ENCODE peak calls at places on chromosomes 5 and 9, in eight cellular contexts. One of them, this sample, is unnamed.

GRCh38 chr5:163914911-163915310 is 409.5 kb downstream of the MAT2B start:
- DNase-seq in right lobe of liver: no peak
- DNase-seq in H1: no peak
- DNase-seq in mammary epithelial cell: no peak
- DNase-seq in left ventricle myocardium inferior: no peak
- DNase-seq in CD4-positive, alpha-beta T cell: no peak
- DNase-seq in MM.1S: no peak
- DNase-seq in endodermal cell: no peak
- DNase-seq in this sample: no peak

GRCh38 chr5:89270901-89271300 is 387.9 kb upstream of the MEF2C start:
- DNase-seq in right lobe of liver: no peak
- DNase-seq in H1: no peak
- DNase-seq in mammary epithelial cell: no peak
- DNase-seq in left ventricle myocardium inferior: no peak
- DNase-seq in CD4-positive, alpha-beta T cell: no peak
- DNase-seq in MM.1S: peak
- DNase-seq in endodermal cell: no peak
- DNase-seq in this sample: no peak

GRCh38 chr9:108325406-108325805 is 530.4 kb downstream of the ACTL7B start:
- DNase-seq in right lobe of liver: no peak
- DNase-seq in H1: no peak
- DNase-seq in mammary epithelial cell: no peak
- DNase-seq in left ventricle myocardium inferior: no peak
- DNase-seq in CD4-positive, alpha-beta T cell: no peak
- DNase-seq in MM.1S: no peak
- DNase-seq in endodermal cell: no peak
- DNase-seq in this sample: no peak

GRCh38 chr5:91178461-91178860 is 204.7 kb downstream of the ARRDC3 start:
- DNase-seq in right lobe of liver: no peak
- DNase-seq in H1: no peak
- DNase-seq in mammary epithelial cell: no peak
- DNase-seq in left ventricle myocardium inferior: no peak
- DNase-seq in CD4-positive, alpha-beta T cell: no peak
- DNase-seq in MM.1S: no peak
- DNase-seq in endodermal cell: no peak
- DNase-seq in this sample: no peak

GRCh38 chr9:125812403-125812802 is 65.2 kb downstream of the PBX3 start:
- DNase-seq in right lobe of liver: no peak
- DNase-seq in H1: no peak
- DNase-seq in mammary epithelial cell: no peak
- DNase-seq in left ventricle myocardium inferior: no peak
- DNase-seq in CD4-positive, alpha-beta T cell: no peak
- DNase-seq in MM.1S: no peak
- DNase-seq in endodermal cell: no peak
- DNase-seq in this sample: no peak

GRCh38 chr5:68225911-68226563 is 10.5 kb downstream of the PIK3R1 start:
- DNase-seq in right lobe of liver: peak
- DNase-seq in H1: no peak
- DNase-seq in mammary epithelial cell: no peak
- DNase-seq in left ventricle myocardium inferior: peak
- DNase-seq in CD4-positive, alpha-beta T cell: no peak
- DNase-seq in MM.1S: no peak
- DNase-seq in endodermal cell: no peak
- DNase-seq in this sample: no peak

GRCh38 chr5:132591140-132591539 is 34.4 kb downstream of the RAD50 start:
- DNase-seq in right lobe of liver: no peak
- DNase-seq in H1: no peak
- DNase-seq in mammary epithelial cell: no peak
- DNase-seq in left ventricle myocardium inferior: no peak
- DNase-seq in CD4-positive, alpha-beta T cell: no peak
- DNase-seq in MM.1S: no peak
- DNase-seq in endodermal cell: no peak
- DNase-seq in this sample: no peak

GRCh38 chr5:72451771-72452505 is 55.3 kb downstream of the ZNF366 start:
- DNase-seq in right lobe of liver: peak
- DNase-seq in H1: no peak
- DNase-seq in mammary epithelial cell: no peak
- DNase-seq in left ventricle myocardium inferior: peak
- DNase-seq in CD4-positive, alpha-beta T cell: no peak
- DNase-seq in MM.1S: no peak
- DNase-seq in endodermal cell: peak
- DNase-seq in this sample: peak

GRCh38 chr9:3495850-3496249 is 30.0 kb downstream of the RFX3 start:
- DNase-seq in right lobe of liver: no peak
- DNase-seq in H1: no peak
- DNase-seq in mammary epithelial cell: no peak
- DNase-seq in left ventricle myocardium inferior: no peak
- DNase-seq in CD4-positive, alpha-beta T cell: no peak
- DNase-seq in MM.1S: no peak
- DNase-seq in endodermal cell: no peak
- DNase-seq in this sample: no peak

GRCh38 chr9:121369595-121370265 is at the start of gene STOM:
- DNase-seq in right lobe of liver: peak
- DNase-seq in H1: no peak
- DNase-seq in mammary epithelial cell: peak
- DNase-seq in left ventricle myocardium inferior: peak
- DNase-seq in CD4-positive, alpha-beta T cell: peak
- DNase-seq in MM.1S: peak
- DNase-seq in endodermal cell: no peak
- DNase-seq in this sample: peak

GRCh38 chr5:66829826-66830225 is 233.6 kb downstream of the MAST4 start:
- DNase-seq in right lobe of liver: no peak
- DNase-seq in H1: no peak
- DNase-seq in mammary epithelial cell: peak
- DNase-seq in left ventricle myocardium inferior: no peak
- DNase-seq in CD4-positive, alpha-beta T cell: no peak
- DNase-seq in MM.1S: peak
- DNase-seq in endodermal cell: no peak
- DNase-seq in this sample: peak

GRCh38 chr9:122190597-122191381 is 31.1 kb downstream of the MORN5 start:
- DNase-seq in right lobe of liver: peak
- DNase-seq in H1: no peak
- DNase-seq in mammary epithelial cell: peak
- DNase-seq in left ventricle myocardium inferior: no peak
- DNase-seq in CD4-positive, alpha-beta T cell: no peak
- DNase-seq in MM.1S: no peak
- DNase-seq in endodermal cell: no peak
- DNase-seq in this sample: no peak

GRCh38 chr5:122259995-122260394 is 52.0 kb upstream of the SNCAIP start:
- DNase-seq in right lobe of liver: no peak
- DNase-seq in H1: no peak
- DNase-seq in mammary epithelial cell: peak
- DNase-seq in left ventricle myocardium inferior: no peak
- DNase-seq in CD4-positive, alpha-beta T cell: no peak
- DNase-seq in MM.1S: no peak
- DNase-seq in endodermal cell: peak
- DNase-seq in this sample: no peak

GRCh38 chr9:130246126-130246525 is 19.4 kb upstream of the HMCN2 start:
- DNase-seq in right lobe of liver: no peak
- DNase-seq in H1: no peak
- DNase-seq in mammary epithelial cell: no peak
- DNase-seq in left ventricle myocardium inferior: no peak
- DNase-seq in CD4-positive, alpha-beta T cell: no peak
- DNase-seq in MM.1S: no peak
- DNase-seq in endodermal cell: peak
- DNase-seq in this sample: no peak

GRCh38 chr5:160209917-160210316 is 19.4 kb upstream of the FABP6 start:
- DNase-seq in right lobe of liver: no peak
- DNase-seq in H1: no peak
- DNase-seq in mammary epithelial cell: peak
- DNase-seq in left ventricle myocardium inferior: no peak
- DNase-seq in CD4-positive, alpha-beta T cell: no peak
- DNase-seq in MM.1S: no peak
- DNase-seq in endodermal cell: no peak
- DNase-seq in this sample: no peak

GRCh38 chr5:146345240-146345577 is 6.6 kb downstream of the POU4F3 start:
- DNase-seq in right lobe of liver: no peak
- DNase-seq in H1: no peak
- DNase-seq in mammary epithelial cell: no peak
- DNase-seq in left ventricle myocardium inferior: no peak
- DNase-seq in CD4-positive, alpha-beta T cell: no peak
- DNase-seq in MM.1S: no peak
- DNase-seq in endodermal cell: no peak
- DNase-seq in this sample: peak

GRCh38 chr9:135926402-135927194 is 19.3 kb upstream of the CAMSAP1 start:
- DNase-seq in right lobe of liver: peak
- DNase-seq in H1: no peak
- DNase-seq in mammary epithelial cell: peak
- DNase-seq in left ventricle myocardium inferior: no peak
- DNase-seq in CD4-positive, alpha-beta T cell: no peak
- DNase-seq in MM.1S: no peak
- DNase-seq in endodermal cell: no peak
- DNase-seq in this sample: no peak

GRCh38 chr9:124489974-124490373 is 17.2 kb downstream of the NR5A1 start:
- DNase-seq in right lobe of liver: no peak
- DNase-seq in H1: no peak
- DNase-seq in mammary epithelial cell: no peak
- DNase-seq in left ventricle myocardium inferior: no peak
- DNase-seq in CD4-positive, alpha-beta T cell: no peak
- DNase-seq in MM.1S: no peak
- DNase-seq in endodermal cell: no peak
- DNase-seq in this sample: no peak

GRCh38 chr5:160197341-160198147 is 31.8 kb upstream of the FABP6 start:
- DNase-seq in right lobe of liver: no peak
- DNase-seq in H1: no peak
- DNase-seq in mammary epithelial cell: no peak
- DNase-seq in left ventricle myocardium inferior: peak
- DNase-seq in CD4-positive, alpha-beta T cell: no peak
- DNase-seq in MM.1S: no peak
- DNase-seq in endodermal cell: peak
- DNase-seq in this sample: peak

GRCh38 chr9:16871358-16872151 is 1.1 kb upstream of the BNC2 start:
- DNase-seq in right lobe of liver: peak
- DNase-seq in H1: no peak
- DNase-seq in mammary epithelial cell: peak
- DNase-seq in left ventricle myocardium inferior: peak
- DNase-seq in CD4-positive, alpha-beta T cell: no peak
- DNase-seq in MM.1S: peak
- DNase-seq in endodermal cell: peak
- DNase-seq in this sample: peak

GRCh38 chr5:55081541-55081940 is 20.9 kb upstream of the GZMA start:
- DNase-seq in right lobe of liver: no peak
- DNase-seq in H1: no peak
- DNase-seq in mammary epithelial cell: no peak
- DNase-seq in left ventricle myocardium inferior: no peak
- DNase-seq in CD4-positive, alpha-beta T cell: no peak
- DNase-seq in MM.1S: no peak
- DNase-seq in endodermal cell: no peak
- DNase-seq in this sample: no peak

GRCh38 chr9:124741149-124741548 is 30.0 kb downstream of the NR6A1 start:
- DNase-seq in right lobe of liver: no peak
- DNase-seq in H1: no peak
- DNase-seq in mammary epithelial cell: no peak
- DNase-seq in left ventricle myocardium inferior: no peak
- DNase-seq in CD4-positive, alpha-beta T cell: no peak
- DNase-seq in MM.1S: no peak
- DNase-seq in endodermal cell: no peak
- DNase-seq in this sample: no peak

GRCh38 chr5:119343766-119344165 is 12.1 kb upstream of the TNFAIP8 start:
- DNase-seq in right lobe of liver: no peak
- DNase-seq in H1: no peak
- DNase-seq in mammary epithelial cell: no peak
- DNase-seq in left ventricle myocardium inferior: no peak
- DNase-seq in CD4-positive, alpha-beta T cell: no peak
- DNase-seq in MM.1S: no peak
- DNase-seq in endodermal cell: no peak
- DNase-seq in this sample: no peak

GRCh38 chr5:177098772-177099152 is 12.0 kb downstream of the FGFR4 start:
- DNase-seq in right lobe of liver: no peak
- DNase-seq in H1: no peak
- DNase-seq in mammary epithelial cell: no peak
- DNase-seq in left ventricle myocardium inferior: no peak
- DNase-seq in CD4-positive, alpha-beta T cell: no peak
- DNase-seq in MM.1S: no peak
- DNase-seq in endodermal cell: peak
- DNase-seq in this sample: no peak
- H3K27ac ChIP-seq in right lobe of liver: peak
- H3K27ac ChIP-seq in H1: no peak
- H3K27ac ChIP-seq in mammary epithelial cell: no peak
- H3K27ac ChIP-seq in left ventricle myocardium inferior: no peak
- H3K27ac ChIP-seq in CD4-positive, alpha-beta T cell: no peak
- H3K27ac ChIP-seq in MM.1S: no peak
- H3K27ac ChIP-seq in endodermal cell: peak
- H3K27ac ChIP-seq in this sample: no peak

DNA sequence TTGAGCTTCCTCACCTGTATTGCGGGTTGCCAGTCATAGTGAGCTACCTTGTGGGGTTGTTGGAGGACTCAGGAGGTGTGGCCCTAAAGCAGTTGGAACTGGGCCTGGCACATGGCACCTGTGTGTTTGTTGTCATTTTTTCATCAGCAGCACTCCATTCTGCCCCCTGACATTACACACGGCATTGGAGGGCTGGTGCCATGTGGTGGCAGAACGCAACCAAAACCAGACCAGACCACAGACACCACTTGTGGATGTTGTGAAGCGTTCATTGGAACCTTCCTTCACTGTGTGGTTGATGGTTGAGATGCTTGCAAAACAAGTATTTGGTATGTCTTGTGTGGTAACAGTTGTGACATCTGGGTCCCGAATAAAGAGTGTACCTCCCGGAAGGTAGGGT is 113.2 kb upstream of the ERCC6L2 start:
- DNase-seq in right lobe of liver: no peak
- DNase-seq in H1: no peak
- DNase-seq in mammary epithelial cell: no peak
- DNase-seq in left ventricle myocardium inferior: no peak
- DNase-seq in CD4-positive, alpha-beta T cell: no peak
- DNase-seq in MM.1S: no peak
- DNase-seq in endodermal cell: no peak
- DNase-seq in this sample: no peak
- H3K27ac ChIP-seq in right lobe of liver: no peak
- H3K27ac ChIP-seq in H1: no peak
- H3K27ac ChIP-seq in mammary epithelial cell: no peak
- H3K27ac ChIP-seq in left ventricle myocardium inferior: no peak
- H3K27ac ChIP-seq in CD4-positive, alpha-beta T cell: no peak
- H3K27ac ChIP-seq in MM.1S: no peak
- H3K27ac ChIP-seq in endodermal cell: no peak
- H3K27ac ChIP-seq in this sample: no peak

DNA sequence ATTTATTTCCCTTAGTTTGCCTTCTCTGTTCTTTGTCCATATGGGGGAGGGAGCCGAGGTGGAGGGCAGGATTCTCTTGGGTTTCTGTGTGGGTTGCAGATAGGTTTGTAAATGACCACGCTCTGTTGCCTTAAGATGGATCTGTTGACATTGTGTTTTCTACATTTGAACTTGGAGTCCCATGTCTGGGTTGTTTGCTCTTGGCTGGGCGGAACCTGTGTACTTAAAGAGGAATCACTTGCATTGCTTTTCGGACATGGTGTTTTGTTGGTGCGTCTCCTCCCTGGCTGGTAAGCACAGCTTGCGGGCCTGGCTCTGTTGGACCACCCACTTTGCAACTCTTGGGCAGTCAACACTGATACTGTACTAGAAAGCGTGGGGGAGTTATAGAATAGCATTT is 45.9 kb downstream of the EHMT1 start:
- DNase-seq in right lobe of liver: no peak
- DNase-seq in H1: no peak
- DNase-seq in mammary epithelial cell: no peak
- DNase-seq in left ventricle myocardium inferior: no peak
- DNase-seq in CD4-positive, alpha-beta T cell: no peak
- DNase-seq in MM.1S: no peak
- DNase-seq in endodermal cell: no peak
- DNase-seq in this sample: peak
- H3K27ac ChIP-seq in right lobe of liver: peak
- H3K27ac ChIP-seq in H1: peak
- H3K27ac ChIP-seq in mammary epithelial cell: no peak
- H3K27ac ChIP-seq in left ventricle myocardium inferior: no peak
- H3K27ac ChIP-seq in CD4-positive, alpha-beta T cell: no peak
- H3K27ac ChIP-seq in MM.1S: no peak
- H3K27ac ChIP-seq in endodermal cell: peak
- H3K27ac ChIP-seq in this sample: peak

GRCh38 chr5:33817301-33817700 is 74.5 kb downstream of the ADAMTS12 start:
- DNase-seq in right lobe of liver: no peak
- DNase-seq in H1: no peak
- DNase-seq in mammary epithelial cell: no peak
- DNase-seq in left ventricle myocardium inferior: no peak
- DNase-seq in CD4-positive, alpha-beta T cell: no peak
- DNase-seq in MM.1S: no peak
- DNase-seq in endodermal cell: no peak
- DNase-seq in this sample: no peak
- H3K27ac ChIP-seq in right lobe of liver: no peak
- H3K27ac ChIP-seq in H1: no peak
- H3K27ac ChIP-seq in mammary epithelial cell: peak
- H3K27ac ChIP-seq in left ventricle myocardium inferior: no peak
- H3K27ac ChIP-seq in CD4-positive, alpha-beta T cell: no peak
- H3K27ac ChIP-seq in MM.1S: no peak
- H3K27ac ChIP-seq in endodermal cell: no peak
- H3K27ac ChIP-seq in this sample: no peak